ENCODE peak calls at places on chromosome 20, in seven cellular contexts. One of them, this sample, is unnamed.

GRCh38 chr20:3172933-3173581 is at the start of gene LZTS3:
- DNase-seq in cardiac muscle cell: no peak
- DNase-seq in GM12865: peak
- DNase-seq in foreskin fibroblast: peak
- DNase-seq in pancreas: peak
- DNase-seq in CD8-positive, alpha-beta T cell: peak
- DNase-seq in type B pancreatic cell: peak
- DNase-seq in this sample: no peak

GRCh38 chr20:46701986-46702385 is 7.5 kb upstream of the SLC2A10 start:
- DNase-seq in CD8-positive, alpha-beta T cell: no peak
- DNase-seq in type B pancreatic cell: no peak
- DNase-seq in foreskin fibroblast: no peak
- DNase-seq in cardiac muscle cell: no peak
- DNase-seq in GM12865: no peak
- DNase-seq in pancreas: no peak
- DNase-seq in this sample: no peak

GRCh38 chr20:34042286-34042685 is 48.6 kb downstream of the RALY start:
- DNase-seq in pancreas: no peak
- DNase-seq in CD8-positive, alpha-beta T cell: no peak
- DNase-seq in type B pancreatic cell: no peak
- DNase-seq in GM12865: no peak
- DNase-seq in foreskin fibroblast: no peak
- DNase-seq in cardiac muscle cell: peak
- DNase-seq in this sample: no peak

GRCh38 chr20:39398656-39399055 is 436.5 kb downstream of the DHX35 start:
- DNase-seq in pancreas: no peak
- DNase-seq in type B pancreatic cell: no peak
- DNase-seq in foreskin fibroblast: no peak
- DNase-seq in CD8-positive, alpha-beta T cell: no peak
- DNase-seq in cardiac muscle cell: no peak
- DNase-seq in GM12865: peak
- DNase-seq in this sample: no peak

GRCh38 chr20:63943007-63943807 is 13.0 kb downstream of the UCKL1 start:
- DNase-seq in type B pancreatic cell: no peak
- DNase-seq in GM12865: no peak
- DNase-seq in cardiac muscle cell: no peak
- DNase-seq in CD8-positive, alpha-beta T cell: no peak
- DNase-seq in foreskin fibroblast: no peak
- DNase-seq in pancreas: peak
- DNase-seq in this sample: no peak

GRCh38 chr20:10453241-10453640 is 18.1 kb downstream of the SLX4IP start:
- DNase-seq in CD8-positive, alpha-beta T cell: peak
- DNase-seq in cardiac muscle cell: no peak
- DNase-seq in foreskin fibroblast: no peak
- DNase-seq in pancreas: no peak
- DNase-seq in type B pancreatic cell: no peak
- DNase-seq in GM12865: peak
- DNase-seq in this sample: no peak

GRCh38 chr20:61162506-61162905 is 89.6 kb upstream of the CDH4 start:
- DNase-seq in foreskin fibroblast: no peak
- DNase-seq in type B pancreatic cell: no peak
- DNase-seq in cardiac muscle cell: no peak
- DNase-seq in GM12865: no peak
- DNase-seq in CD8-positive, alpha-beta T cell: no peak
- DNase-seq in pancreas: no peak
- DNase-seq in this sample: no peak

GRCh38 chr20:54535045-54535444 is 59.7 kb downstream of the DOK5 start:
- DNase-seq in foreskin fibroblast: no peak
- DNase-seq in pancreas: no peak
- DNase-seq in CD8-positive, alpha-beta T cell: no peak
- DNase-seq in GM12865: no peak
- DNase-seq in type B pancreatic cell: no peak
- DNase-seq in cardiac muscle cell: no peak
- DNase-seq in this sample: no peak

GRCh38 chr20:63519765-63520593 is 586 bp upstream of the PPDPF start:
- DNase-seq in type B pancreatic cell: no peak
- DNase-seq in CD8-positive, alpha-beta T cell: peak
- DNase-seq in cardiac muscle cell: peak
- DNase-seq in foreskin fibroblast: peak
- DNase-seq in GM12865: peak
- DNase-seq in pancreas: peak
- DNase-seq in this sample: no peak

GRCh38 chr20:58043122-58043865 is 185.2 kb downstream of the ANKRD60 start:
- DNase-seq in cardiac muscle cell: no peak
- DNase-seq in GM12865: no peak
- DNase-seq in pancreas: no peak
- DNase-seq in type B pancreatic cell: no peak
- DNase-seq in foreskin fibroblast: no peak
- DNase-seq in CD8-positive, alpha-beta T cell: no peak
- DNase-seq in this sample: no peak

GRCh38 chr20:44479643-44480042 is 4.0 kb downstream of the TTPAL start:
- DNase-seq in CD8-positive, alpha-beta T cell: no peak
- DNase-seq in GM12865: peak
- DNase-seq in type B pancreatic cell: no peak
- DNase-seq in pancreas: no peak
- DNase-seq in foreskin fibroblast: no peak
- DNase-seq in cardiac muscle cell: no peak
- DNase-seq in this sample: no peak

GRCh38 chr20:1015181-1015580 is 13.1 kb upstream of the RSPO4 start:
- DNase-seq in pancreas: no peak
- DNase-seq in CD8-positive, alpha-beta T cell: no peak
- DNase-seq in cardiac muscle cell: no peak
- DNase-seq in type B pancreatic cell: no peak
- DNase-seq in GM12865: no peak
- DNase-seq in foreskin fibroblast: no peak
- DNase-seq in this sample: no peak
- TF ChIP-seq CTCF in pancreas: no peak
- TF ChIP-seq CTCF in CD8-positive, alpha-beta T cell: no peak
- TF ChIP-seq CTCF in cardiac muscle cell: no peak
- TF ChIP-seq CTCF in type B pancreatic cell: no peak
- TF ChIP-seq CTCF in GM12865: no peak
- TF ChIP-seq CTCF in foreskin fibroblast: no peak
- TF ChIP-seq CTCF in this sample: no peak

GRCh38 chr20:47981242-47981641 is 196.0 kb upstream of the SULF2 start:
- DNase-seq in cardiac muscle cell: no peak
- DNase-seq in CD8-positive, alpha-beta T cell: no peak
- DNase-seq in pancreas: no peak
- DNase-seq in type B pancreatic cell: no peak
- DNase-seq in foreskin fibroblast: no peak
- DNase-seq in GM12865: no peak
- DNase-seq in this sample: no peak
- TF ChIP-seq CTCF in cardiac muscle cell: no peak
- TF ChIP-seq CTCF in CD8-positive, alpha-beta T cell: no peak
- TF ChIP-seq CTCF in pancreas: no peak
- TF ChIP-seq CTCF in type B pancreatic cell: no peak
- TF ChIP-seq CTCF in foreskin fibroblast: no peak
- TF ChIP-seq CTCF in GM12865: no peak
- TF ChIP-seq CTCF in this sample: no peak

GRCh38 chr20:38214871-38215788 is 45.4 kb downstream of the KIAA1755 start:
- DNase-seq in pancreas: no peak
- DNase-seq in foreskin fibroblast: no peak
- DNase-seq in CD8-positive, alpha-beta T cell: no peak
- DNase-seq in GM12865: no peak
- DNase-seq in type B pancreatic cell: no peak
- DNase-seq in cardiac muscle cell: no peak
- DNase-seq in this sample: no peak
- TF ChIP-seq CTCF in pancreas: no peak
- TF ChIP-seq CTCF in foreskin fibroblast: no peak
- TF ChIP-seq CTCF in CD8-positive, alpha-beta T cell: no peak
- TF ChIP-seq CTCF in GM12865: no peak
- TF ChIP-seq CTCF in type B pancreatic cell: peak
- TF ChIP-seq CTCF in cardiac muscle cell: peak
- TF ChIP-seq CTCF in this sample: no peak

GRCh38 chr20:48447456-48447855 is 380.3 kb downstream of the PREX1 start:
- DNase-seq in CD8-positive, alpha-beta T cell: no peak
- DNase-seq in cardiac muscle cell: no peak
- DNase-seq in pancreas: no peak
- DNase-seq in foreskin fibroblast: no peak
- DNase-seq in type B pancreatic cell: no peak
- DNase-seq in GM12865: no peak
- DNase-seq in this sample: no peak

GRCh38 chr20:48444249-48444648 is 383.6 kb downstream of the PREX1 start:
- DNase-seq in cardiac muscle cell: no peak
- DNase-seq in type B pancreatic cell: no peak
- DNase-seq in pancreas: no peak
- DNase-seq in GM12865: no peak
- DNase-seq in CD8-positive, alpha-beta T cell: no peak
- DNase-seq in foreskin fibroblast: no peak
- DNase-seq in this sample: no peak

GRCh38 chr20:48445827-48446226 is 382.0 kb downstream of the PREX1 start:
- DNase-seq in cardiac muscle cell: no peak
- DNase-seq in GM12865: no peak
- DNase-seq in CD8-positive, alpha-beta T cell: no peak
- DNase-seq in pancreas: no peak
- DNase-seq in foreskin fibroblast: no peak
- DNase-seq in type B pancreatic cell: no peak
- DNase-seq in this sample: no peak

GRCh38 chr20:48451401-48451800 is 376.4 kb downstream of the PREX1 start:
- DNase-seq in CD8-positive, alpha-beta T cell: no peak
- DNase-seq in GM12865: no peak
- DNase-seq in cardiac muscle cell: no peak
- DNase-seq in pancreas: no peak
- DNase-seq in type B pancreatic cell: no peak
- DNase-seq in foreskin fibroblast: no peak
- DNase-seq in this sample: no peak

GRCh38 chr20:48448601-48449384 is 379.0 kb downstream of the PREX1 start:
- DNase-seq in foreskin fibroblast: no peak
- DNase-seq in GM12865: no peak
- DNase-seq in pancreas: no peak
- DNase-seq in cardiac muscle cell: no peak
- DNase-seq in type B pancreatic cell: no peak
- DNase-seq in CD8-positive, alpha-beta T cell: no peak
- DNase-seq in this sample: no peak
- TF ChIP-seq CTCF in foreskin fibroblast: no peak
- TF ChIP-seq CTCF in GM12865: no peak
- TF ChIP-seq CTCF in pancreas: no peak
- TF ChIP-seq CTCF in cardiac muscle cell: no peak
- TF ChIP-seq CTCF in type B pancreatic cell: no peak
- TF ChIP-seq CTCF in CD8-positive, alpha-beta T cell: no peak
- TF ChIP-seq CTCF in this sample: no peak

GRCh38 chr20:56945057-56945456 is 316.0 kb downstream of the TFAP2C start:
- DNase-seq in GM12865: no peak
- DNase-seq in cardiac muscle cell: no peak
- DNase-seq in type B pancreatic cell: no peak
- DNase-seq in foreskin fibroblast: peak
- DNase-seq in CD8-positive, alpha-beta T cell: no peak
- DNase-seq in pancreas: no peak
- DNase-seq in this sample: peak
- TF ChIP-seq CTCF in GM12865: no peak
- TF ChIP-seq CTCF in cardiac muscle cell: no peak
- TF ChIP-seq CTCF in type B pancreatic cell: no peak
- TF ChIP-seq CTCF in foreskin fibroblast: peak
- TF ChIP-seq CTCF in CD8-positive, alpha-beta T cell: no peak
- TF ChIP-seq CTCF in pancreas: no peak
- TF ChIP-seq CTCF in this sample: peak

DNA sequence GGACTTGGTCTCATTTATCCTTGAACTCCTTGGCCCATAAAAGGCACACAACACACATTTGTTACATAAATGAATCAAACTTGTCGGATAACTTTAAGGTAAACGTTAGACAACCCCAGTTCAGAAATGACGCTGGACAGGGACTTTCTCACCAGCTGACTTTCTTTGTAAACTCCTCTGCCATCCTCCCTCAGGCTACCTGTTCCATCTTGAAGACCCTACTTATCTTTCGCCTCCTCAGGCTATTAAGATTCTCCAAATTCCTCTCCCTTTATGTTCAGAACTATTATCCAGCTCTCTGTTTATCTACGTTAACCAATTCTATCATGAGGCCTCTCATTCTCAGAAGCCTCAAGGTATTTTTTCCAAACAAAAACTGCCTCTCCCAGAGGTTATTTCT is 47.7 kb upstream of the KIF16B start:
- DNase-seq in foreskin fibroblast: no peak
- DNase-seq in GM12865: no peak
- DNase-seq in pancreas: no peak
- DNase-seq in type B pancreatic cell: no peak
- DNase-seq in cardiac muscle cell: no peak
- DNase-seq in CD8-positive, alpha-beta T cell: no peak
- DNase-seq in this sample: no peak
- TF ChIP-seq CTCF in foreskin fibroblast: no peak
- TF ChIP-seq CTCF in GM12865: no peak
- TF ChIP-seq CTCF in pancreas: no peak
- TF ChIP-seq CTCF in type B pancreatic cell: no peak
- TF ChIP-seq CTCF in cardiac muscle cell: no peak
- TF ChIP-seq CTCF in CD8-positive, alpha-beta T cell: no peak
- TF ChIP-seq CTCF in this sample: no peak

GRCh38 chr20:59744756-59745155 is 140.4 kb downstream of the PHACTR3 start:
- DNase-seq in type B pancreatic cell: no peak
- DNase-seq in CD8-positive, alpha-beta T cell: no peak
- DNase-seq in cardiac muscle cell: no peak
- DNase-seq in GM12865: no peak
- DNase-seq in foreskin fibroblast: no peak
- DNase-seq in pancreas: no peak
- DNase-seq in this sample: no peak

GRCh38 chr20:59745201-59745600 is 140.9 kb downstream of the PHACTR3 start:
- DNase-seq in GM12865: no peak
- DNase-seq in foreskin fibroblast: no peak
- DNase-seq in CD8-positive, alpha-beta T cell: no peak
- DNase-seq in cardiac muscle cell: no peak
- DNase-seq in type B pancreatic cell: no peak
- DNase-seq in pancreas: no peak
- DNase-seq in this sample: no peak

GRCh38 chr20:59743308-59743707 is 139.0 kb downstream of the PHACTR3 start:
- DNase-seq in pancreas: no peak
- DNase-seq in foreskin fibroblast: no peak
- DNase-seq in CD8-positive, alpha-beta T cell: no peak
- DNase-seq in cardiac muscle cell: no peak
- DNase-seq in type B pancreatic cell: no peak
- DNase-seq in GM12865: no peak
- DNase-seq in this sample: no peak

GRCh38 chr20:59742351-59743095 is 138.2 kb downstream of the PHACTR3 start:
- DNase-seq in foreskin fibroblast: no peak
- DNase-seq in type B pancreatic cell: no peak
- DNase-seq in pancreas: no peak
- DNase-seq in cardiac muscle cell: no peak
- DNase-seq in CD8-positive, alpha-beta T cell: no peak
- DNase-seq in GM12865: no peak
- DNase-seq in this sample: no peak

DNA sequence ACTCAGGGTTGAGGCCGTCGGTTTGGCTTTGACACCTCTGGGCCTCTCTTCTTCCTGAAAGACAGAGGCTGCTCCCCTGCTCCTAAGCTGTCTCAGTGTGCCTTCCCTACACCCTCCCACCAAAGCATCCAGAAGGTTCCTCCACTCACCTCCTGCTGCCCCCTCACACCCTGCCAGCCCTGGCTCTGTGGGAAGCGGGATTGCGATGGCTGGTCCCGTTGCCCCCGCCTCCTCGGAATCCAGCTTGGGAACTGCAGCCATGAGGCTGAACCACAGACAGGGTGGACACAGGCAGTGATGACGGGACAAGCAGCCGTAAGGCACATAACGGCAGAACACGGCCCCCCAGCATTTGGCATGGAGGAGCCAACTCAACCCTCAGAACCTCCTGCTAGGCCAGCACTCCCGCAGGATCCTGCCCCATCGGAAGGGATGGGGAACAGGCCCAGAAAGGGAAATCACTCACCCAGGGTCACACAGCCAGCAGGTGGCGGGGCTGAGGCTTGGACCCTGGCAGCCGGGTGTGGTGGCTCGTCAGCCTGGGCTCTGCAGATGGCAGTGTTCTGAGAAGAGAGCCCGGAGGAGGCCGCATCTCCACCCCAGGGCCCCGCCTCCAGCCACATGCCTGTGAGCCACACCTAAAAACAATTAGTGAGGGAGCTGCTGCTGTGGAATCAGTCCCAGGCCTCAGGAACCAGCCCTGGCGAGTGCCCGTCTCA is 139.6 kb downstream of the PHACTR3 start:
- DNase-seq in type B pancreatic cell: no peak
- DNase-seq in CD8-positive, alpha-beta T cell: no peak
- DNase-seq in foreskin fibroblast: no peak
- DNase-seq in pancreas: no peak
- DNase-seq in cardiac muscle cell: no peak
- DNase-seq in GM12865: peak
- DNase-seq in this sample: no peak
- TF ChIP-seq CTCF in type B pancreatic cell: peak
- TF ChIP-seq CTCF in CD8-positive, alpha-beta T cell: no peak
- TF ChIP-seq CTCF in foreskin fibroblast: no peak
- TF ChIP-seq CTCF in pancreas: no peak
- TF ChIP-seq CTCF in cardiac muscle cell: no peak
- TF ChIP-seq CTCF in GM12865: peak
- TF ChIP-seq CTCF in this sample: no peak

This sample was measured in AG09309.